ENCODE peak calls at places on chromosomes 7 and 10, in seven cellular contexts. Q, H, D, F, K, R and G are unnamed samples.

GRCh38 chr7:125670926-125671572 is 741.4 kb upstream of the POT1 start:
- DNase-seq in F (peak; percentile 50), Q (no peak), R (peak; percentile 20), D (peak; percentile 47), H (no peak), K (no peak), G (peak; percentile 16)

GRCh38 chr7:921071-921461 is 33.4 kb downstream of the ADAP1 start:
- DNase-seq in D (no peak), H (no peak), R (no peak), Q (no peak), K (no peak), F (no peak), G (no peak)

GRCh38 chr7:102140952-102141370 is 145.7 kb upstream of the SH2B2 start:
- DNase-seq in F (no peak), H (no peak), R (peak; percentile 58), D (no peak), K (no peak), Q (no peak), G (no peak)

GRCh38 chr10:26556756-26557640 is 118.9 kb downstream of the APBB1IP start:
- DNase-seq in F (peak; percentile 40), H (no peak), R (peak; percentile 71), K (no peak), D (peak; percentile 52), Q (no peak), G (peak; percentile 43)

GRCh38 chr10:103181244-103181643 is 11.8 kb downstream of the NT5C2 start:
- DNase-seq in K (no peak), Q (no peak), R (peak; percentile 45), F (no peak), D (no peak), H (no peak), G (no peak)

GRCh38 chr7:110573862-110574528 is 516.9 kb upstream of the LRRN3 start:
- DNase-seq in F (peak; percentile 84), D (peak; percentile 88), K (no peak), Q (no peak), H (peak; percentile 61), R (no peak), G (no peak)

GRCh38 chr10:125795637-125796190 is 20.1 kb upstream of the MMP21 start:
- DNase-seq in Q (no peak), H (no peak), D (no peak), R (no peak), F (no peak), K (no peak), G (no peak)

GRCh38 chr10:131050162-131050766 is 261.3 kb downstream of the TCERG1L start:
- DNase-seq in R (no peak), K (no peak), F (no peak), H (no peak), D (no peak), Q (no peak), G (no peak)

GRCh38 chr10:31612082-31612481 is 293.1 kb downstream of the ZEB1 start:
- DNase-seq in K (no peak), D (no peak), Q (no peak), R (no peak), F (no peak), H (no peak), G (no peak)

GRCh38 chr7:106405697-106406141 is 120.9 kb upstream of the NAMPT start:
- DNase-seq in H (no peak), Q (no peak), K (no peak), R (peak; percentile 26), F (no peak), D (no peak), G (no peak)

GRCh38 chr10:9230625-9231024 is 1176.1 kb downstream of the GATA3 start:
- DNase-seq in H (no peak), K (no peak), F (no peak), Q (no peak), D (no peak), R (no peak), G (no peak)

GRCh38 chr10:102645388-102645740 is 1.1 kb downstream of the TRIM8 start:
- DNase-seq in H (no peak), R (peak; percentile 76), K (peak; percentile 75), D (peak; percentile 66), F (no peak), Q (peak; percentile 76), G (no peak)

GRCh38 chr7:101299511-101300464 is 21.8 kb downstream of the IFT22 start:
- DNase-seq in K (no peak), R (no peak), H (no peak), F (no peak), Q (no peak), D (no peak), G (no peak)

GRCh38 chr7:35695628-35695888 is 623 bp upstream of the HERPUD2 start:
- DNase-seq in F (no peak), Q (no peak), D (no peak), K (no peak), H (no peak), R (peak; percentile 25), G (no peak)

GRCh38 chr7:123941391-123942180 is 16.5 kb downstream of the SPAM1 start:
- DNase-seq in Q (no peak), K (no peak), R (no peak), F (no peak), D (peak; percentile 40), H (no peak), G (no peak)

DNA sequence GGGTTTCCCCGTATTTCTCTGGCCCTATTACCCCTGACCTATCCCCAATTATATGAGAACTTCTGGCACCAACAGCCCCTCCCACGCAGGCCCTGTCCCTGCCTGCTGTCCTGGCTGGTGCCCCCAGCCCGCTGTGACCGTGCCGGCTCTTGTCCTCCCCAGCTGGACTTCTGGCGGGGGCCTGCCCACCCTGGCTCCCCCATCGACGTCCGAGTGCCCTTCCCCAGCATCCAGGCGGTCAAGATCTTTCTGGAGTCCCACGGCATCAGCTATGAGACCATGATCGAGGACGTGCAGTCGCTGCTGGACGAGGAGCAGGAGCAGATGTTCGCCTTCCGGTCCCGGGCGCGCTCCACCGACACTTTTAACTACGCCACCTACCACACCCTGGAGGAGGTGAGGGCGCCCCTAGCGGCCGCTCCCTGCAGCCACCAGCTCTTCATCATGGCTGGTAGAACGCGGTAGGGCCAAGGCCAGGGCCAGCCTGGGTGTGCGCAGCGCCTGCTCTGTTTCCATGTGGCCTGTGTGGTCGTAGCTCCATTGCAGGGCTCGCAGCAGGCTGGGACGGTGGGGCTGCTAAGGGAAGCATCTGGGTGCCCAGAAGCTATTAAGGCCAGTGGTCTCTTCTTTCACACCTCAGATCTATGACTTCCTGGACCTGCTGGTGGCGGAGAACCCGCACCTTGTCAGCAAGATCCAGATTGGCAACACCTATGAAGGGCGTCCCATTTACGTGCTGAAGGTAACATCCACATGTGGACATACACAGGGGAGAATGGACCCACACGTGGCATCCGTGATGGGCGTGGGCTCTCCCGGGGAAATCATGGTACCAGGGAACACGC is 1.4 kb downstream of the CPA1 start:
- DNase-seq in H (no peak), R (no peak), K (no peak), Q (no peak), F (no peak), D (no peak), G (no peak)
- TF ChIP-seq CTCF in H (peak; percentile 6), R (no peak), K (no peak), Q (no peak), F (peak; percentile 28), D (no peak), G (peak; percentile 15)

DNA sequence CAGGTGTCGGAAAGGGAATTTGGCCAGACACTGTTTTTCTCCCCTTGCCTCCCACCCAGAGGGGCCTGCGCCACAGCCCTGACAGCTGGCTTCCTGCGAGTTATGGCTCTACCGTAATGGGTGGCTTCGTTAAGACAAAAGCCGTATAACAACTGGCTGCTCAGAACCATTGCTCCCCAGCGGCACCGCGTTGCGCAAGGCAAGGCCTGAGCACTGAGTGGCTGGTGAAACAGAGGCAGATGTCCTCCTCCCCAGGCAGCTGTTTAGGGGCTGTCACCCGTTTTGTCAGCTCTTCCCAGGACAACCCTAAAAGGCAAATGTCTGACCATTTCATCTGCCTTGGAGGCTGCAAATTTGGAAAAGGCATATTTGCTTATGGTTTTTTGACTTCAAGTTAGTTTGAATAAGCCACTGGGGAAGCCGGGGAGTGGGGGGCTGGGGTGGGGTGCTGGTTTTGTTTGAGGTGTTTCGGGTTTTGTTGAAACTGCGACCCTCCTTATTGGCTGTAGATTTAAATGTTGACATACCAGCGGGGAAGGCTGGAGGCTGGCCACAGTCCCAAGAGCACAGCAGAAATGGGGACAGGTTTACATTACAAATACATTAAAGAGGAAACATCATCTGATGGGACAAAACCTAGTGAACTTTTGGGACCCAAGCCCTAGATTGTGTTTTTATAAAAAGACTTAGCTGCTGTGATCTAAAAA is 681 bp upstream of the SPOCK2 start:
- DNase-seq in H (no peak), K (no peak), F (peak; percentile 8), D (peak; percentile 39), R (no peak), Q (no peak), G (no peak)
- H3K4me3 ChIP-seq in H (no peak overlapping the region), K (no peak overlapping the region), F (no peak overlapping the region), D (no peak overlapping the region), R (no peak overlapping the region), Q (no peak overlapping the region), G (no peak overlapping the region)

DNA sequence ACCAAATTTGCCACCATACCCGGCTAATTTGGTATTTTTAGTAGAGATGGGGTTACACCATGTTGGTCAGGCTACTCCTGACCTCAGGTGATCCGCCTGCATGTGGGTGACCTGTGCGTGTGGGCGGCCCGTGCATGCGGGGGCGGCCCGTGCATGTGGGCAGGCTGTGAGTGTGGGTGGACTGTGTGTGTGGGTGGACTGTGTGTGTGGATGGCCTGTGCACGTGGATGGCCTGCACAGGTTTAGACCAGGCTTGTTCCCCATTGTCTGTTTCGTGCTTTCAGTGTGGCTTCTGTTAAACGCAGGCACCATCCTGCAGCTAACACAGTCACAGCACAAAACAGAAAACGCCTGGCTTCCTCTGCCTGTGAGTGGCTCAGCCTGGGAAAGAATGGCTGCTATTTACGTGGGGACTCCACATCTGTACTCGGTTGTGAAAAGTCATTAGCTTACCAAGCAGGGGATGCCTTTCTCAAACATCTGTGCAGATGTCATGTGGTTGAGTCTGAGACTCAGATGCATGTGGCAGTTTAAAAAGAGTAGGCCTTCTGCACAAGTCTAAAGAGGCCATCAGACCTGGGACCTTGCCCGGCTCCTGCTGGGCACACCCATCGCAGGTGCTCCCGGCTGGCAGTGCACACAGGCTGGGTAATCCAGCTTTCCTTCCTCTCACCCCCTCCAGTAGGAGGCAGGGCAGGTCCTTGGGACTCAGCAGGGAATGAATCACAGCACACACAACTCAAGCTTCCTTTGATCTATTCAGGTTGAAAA is 91.6 kb downstream of the COBL start:
- DNase-seq in R (no peak), K (peak; percentile 61), Q (no peak), H (no peak), D (peak; percentile 75), F (no peak), G (no peak)
- TF ChIP-seq CTCF in R (no peak), K (no peak), Q (no peak), H (no peak), D (peak; percentile 75), F (no peak), G (peak; percentile 57)

DNA sequence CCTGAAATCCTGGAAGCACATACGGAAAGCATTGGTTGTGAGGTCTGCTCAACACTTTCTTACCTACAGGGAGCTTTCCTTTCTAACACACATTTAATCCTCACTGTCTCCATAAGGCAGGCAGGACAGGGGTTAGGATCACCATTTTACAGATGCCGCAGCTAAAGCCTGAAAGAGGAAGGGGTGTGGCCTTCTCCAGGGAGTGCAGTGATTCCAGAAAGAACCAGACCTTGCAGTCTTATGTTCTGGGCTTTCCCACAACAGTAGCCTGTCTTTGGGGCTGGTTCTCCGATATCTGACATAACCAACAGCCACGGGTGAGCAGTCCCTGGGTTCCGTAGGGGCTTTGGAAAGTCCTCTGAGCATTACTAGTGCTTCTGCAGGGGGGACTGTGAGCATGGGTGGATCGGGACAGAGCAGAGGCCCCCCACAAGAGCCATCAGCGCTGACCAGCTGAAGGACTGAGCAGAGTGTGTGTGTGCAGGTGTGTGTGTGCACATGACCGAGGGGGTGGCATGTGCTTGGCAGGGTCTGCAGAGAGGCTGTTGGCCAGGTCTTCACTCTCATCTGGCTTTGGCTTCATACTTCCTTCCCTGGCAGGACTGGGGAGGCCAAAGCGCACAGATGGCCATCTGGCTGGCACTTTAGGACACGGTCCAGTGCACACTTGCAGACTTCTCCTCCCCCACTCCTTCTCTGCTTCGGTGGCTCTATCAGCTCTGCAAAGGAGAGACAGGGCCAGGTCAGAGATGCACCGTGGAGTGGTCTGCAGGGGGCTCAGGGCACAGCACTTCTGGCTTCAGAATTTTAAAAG is 400.3 kb downstream of the RPS24 start:
- DNase-seq in R (no peak), Q (no peak), H (no peak), F (no peak), D (no peak), K (no peak), G (no peak)
- H3K4me3 ChIP-seq in R (no peak overlapping the region), Q (no peak overlapping the region), H (no peak overlapping the region), F (no peak overlapping the region), D (no peak overlapping the region), K (no peak overlapping the region), G (no peak overlapping the region)